ENCODE peak calls at places on chromosomes 5 and 9, in five cellular contexts. P, W, G, D and F are unnamed samples.

GRCh38 chr9:133701321-133701980 is 36.7 kb downstream of the SARDH start:
- DNase-seq in P (no peak), W (no peak), G (no peak), D (no peak), F (no peak)

GRCh38 chr9:92183449-92183848 is 68.2 kb upstream of the SPTLC1 start:
- DNase-seq in P (no peak), W (no peak), G (peak; percentile 40), D (no peak), F (no peak)

GRCh38 chr5:8394965-8395364 is 526.0 kb downstream of the MTRR start:
- DNase-seq in P (peak; percentile 67), W (no peak), G (no peak), D (no peak), F (no peak)

GRCh38 chr9:120708526-120709224 is 5.6 kb downstream of the MEGF9 start:
- DNase-seq in P (no peak), W (no peak), G (no peak), D (no peak), F (no peak)

GRCh38 chr5:83914662-83915418 is 194.2 kb upstream of the HAPLN1 start:
- DNase-seq in P (no peak), W (no peak), G (no peak), D (no peak), F (no peak)

GRCh38 chr9:132637351-132637750 is 32.4 kb downstream of the DDX31 start:
- DNase-seq in P (no peak), W (no peak), G (no peak), D (no peak), F (no peak)

GRCh38 chr9:135692410-135692809 is 6.9 kb downstream of the SOHLH1 start:
- DNase-seq in P (no peak), W (no peak), G (peak; percentile 28), D (no peak), F (no peak)

GRCh38 chr9:117916291-117916690 is 212.1 kb downstream of the TLR4 start:
- DNase-seq in P (peak; percentile 11), W (no peak), G (no peak), D (no peak), F (no peak)

GRCh38 chr5:157370967-157371366 is 89.0 kb upstream of the NIPAL4 start:
- DNase-seq in P (peak; percentile 55), W (no peak), G (no peak), D (no peak), F (no peak)

GRCh38 chr5:152824316-152824715 is 419.2 kb upstream of the NMUR2 start:
- DNase-seq in P (no peak), W (no peak), G (no peak), D (no peak), F (no peak)

GRCh38 chr5:159616967-159617366 is 286.7 kb upstream of the IL12B start:
- DNase-seq in P (no peak), W (no peak), G (no peak), D (no peak), F (no peak)

GRCh38 chr9:16782490-16782889 is 88.0 kb downstream of the BNC2 start:
- DNase-seq in P (no peak), W (no peak), G (no peak), D (no peak), F (no peak)

GRCh38 chr5:152542741-152543140 is 137.7 kb upstream of the NMUR2 start:
- DNase-seq in P (peak; percentile 80), W (no peak), G (no peak), D (no peak), F (no peak)

GRCh38 chr5:26940981-26941380 is 97.4 kb downstream of the CDH9 start:
- DNase-seq in P (no peak), W (no peak), G (no peak), D (no peak), F (no peak)

GRCh38 chr9:93061260-93061751 is 2.8 kb downstream of the SUSD3 start:
- DNase-seq in P (no peak), W (no peak), G (no peak), D (no peak), F (no peak)

GRCh38 chr9:85688361-85688760 is 53.4 kb downstream of the AGTPBP1 start:
- DNase-seq in P (no peak), W (no peak), G (no peak), D (no peak), F (no peak)

GRCh38 chr5:141960449-141961323 is 2.7 kb upstream of the PCDH12 start:
- DNase-seq in P (peak; percentile 92), W (peak; percentile 79), G (peak; percentile 83), D (peak; percentile 64), F (peak; percentile 92)

GRCh38 chr5:4873656-4874055 is 266.5 kb upstream of the ADAMTS16 start:
- DNase-seq in P (no peak), W (no peak), G (no peak), D (no peak), F (no peak)

GRCh38 chr5:176653986-176654385 is 6.7 kb downstream of the TSPAN17 start:
- DNase-seq in P (no peak), W (no peak), G (no peak), D (no peak), F (no peak)

GRCh38 chr9:136958898-136959850 is 7.1 kb downstream of the LCN12 start:
- DNase-seq in P (no peak), W (no peak), G (no peak), D (no peak), F (no peak)

GRCh38 chr5:40988761-40989510 is 79.6 kb downstream of the C7 start:
- DNase-seq in P (peak; percentile 3), W (peak; percentile 15), G (no peak), D (no peak), F (no peak)

GRCh38 chr5:122099060-122099790 is 21.2 kb upstream of the LOX start:
- DNase-seq in P (no peak), W (no peak), G (peak; percentile 10), D (no peak), F (peak; percentile 47)

GRCh38 chr5:127088226-127088625 is 14.9 kb upstream of the C5orf63 start:
- DNase-seq in P (no peak), W (no peak), G (no peak), D (no peak), F (peak; percentile 41)

DNA sequence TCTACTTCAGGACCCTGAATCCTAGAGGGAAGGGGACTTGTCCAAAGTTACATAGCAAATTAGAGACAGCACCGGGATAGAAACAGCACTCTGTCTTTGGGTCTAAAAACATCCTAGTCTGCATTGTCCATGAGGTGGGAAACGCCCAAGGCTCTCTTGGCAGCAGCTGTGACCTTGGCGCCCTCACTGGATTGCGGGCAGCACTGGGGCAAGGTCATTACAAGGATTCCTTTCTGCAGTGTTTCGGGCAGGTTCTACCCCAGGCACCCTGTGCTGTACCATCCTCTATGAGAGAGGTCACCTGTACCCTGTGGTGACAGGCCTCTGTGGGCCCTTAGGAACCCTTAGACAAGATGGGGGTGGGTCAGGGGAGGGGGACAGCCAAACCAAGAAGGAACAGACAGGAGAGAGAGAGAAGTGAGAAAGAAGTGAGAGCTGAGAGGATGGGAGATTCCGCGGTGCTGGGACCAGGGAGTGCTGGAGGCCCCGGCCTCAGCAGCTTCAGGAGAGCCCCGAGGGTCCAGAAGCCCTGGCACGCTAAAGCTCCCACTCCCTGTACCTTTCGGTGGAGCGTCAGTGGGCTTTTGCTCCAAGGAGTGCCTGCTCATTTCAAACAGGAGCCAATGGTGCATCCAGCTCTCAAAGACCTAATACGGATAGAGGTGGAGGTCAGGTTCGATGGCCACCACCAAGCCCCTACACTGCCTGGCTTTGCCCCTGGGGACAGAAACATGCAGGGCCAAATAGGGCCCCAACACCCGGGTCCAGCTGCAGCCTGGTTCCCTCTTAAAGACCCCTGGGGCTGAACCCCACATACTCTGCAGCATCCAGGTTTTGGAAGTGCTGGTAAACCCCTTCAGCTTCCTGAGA is 8.4 kb downstream of the CD74 start:
- DNase-seq in P (no peak), W (no peak), G (no peak), D (no peak), F (no peak)
- TF ChIP-seq JUNB in P (no peak), W (no peak), G (no peak), D (no peak), F (no peak)

GRCh38 chr9:115594551-115594950 is 476.6 kb upstream of the TNC start:
- DNase-seq in P (no peak), W (no peak), G (no peak), D (no peak), F (no peak)

GRCh38 chr9:115597330-115597729 is 479.4 kb upstream of the TNC start:
- DNase-seq in P (no peak), W (no peak), G (no peak), D (no peak), F (no peak)

GRCh38 chr9:115593587-115594091 is 475.7 kb upstream of the TNC start:
- DNase-seq in P (peak; percentile 79), W (peak; percentile 4), G (peak; percentile 28), D (no peak), F (peak; percentile 51)

GRCh38 chr9:115596743-115597080 is 478.8 kb upstream of the TNC start:
- DNase-seq in P (no peak), W (no peak), G (no peak), D (no peak), F (no peak)

DNA sequence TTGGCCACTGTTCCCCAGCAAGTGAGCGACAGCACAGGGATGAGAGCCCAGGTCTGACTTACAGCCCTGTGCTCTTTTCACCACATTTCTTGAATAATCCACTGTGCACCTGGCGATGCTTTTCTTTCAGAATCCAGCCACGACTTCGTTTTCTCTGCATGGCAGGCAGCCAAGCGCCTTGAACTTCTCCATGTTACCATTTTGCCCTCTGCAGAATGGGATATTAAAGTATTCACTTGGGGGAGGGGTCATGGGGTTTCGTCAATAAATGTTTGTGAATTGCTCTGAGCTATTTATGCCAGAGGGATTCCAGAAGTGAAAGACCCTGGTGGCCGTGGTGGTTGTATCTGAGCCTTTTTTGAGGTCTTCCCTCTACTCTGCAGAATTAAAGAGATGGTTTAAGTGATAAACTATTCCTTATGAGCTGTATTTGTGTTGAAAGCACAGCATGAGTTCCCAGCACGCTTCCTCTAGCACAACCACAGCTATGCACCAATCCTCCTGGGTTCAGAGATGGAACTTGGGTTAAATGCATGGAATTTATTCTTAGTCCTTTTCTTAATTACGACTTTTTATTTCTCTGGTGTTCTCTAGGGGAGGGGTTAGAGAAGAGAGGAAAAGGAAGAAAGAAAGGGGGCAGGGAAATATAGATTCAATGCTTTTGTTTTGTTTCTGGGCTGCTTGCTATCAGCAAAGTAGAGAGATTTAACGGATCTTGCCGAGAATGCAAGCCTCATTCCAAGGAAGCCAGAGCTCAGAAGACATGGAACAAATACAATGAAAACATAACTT is 478.2 kb upstream of the TNC start:
- DNase-seq in P (peak; percentile 16), W (no peak), G (no peak), D (no peak), F (no peak)
- H3K4me3 ChIP-seq in P (no peak overlapping the region), W (no peak overlapping the region), G (no peak overlapping the region), D (no peak overlapping the region), F (no peak overlapping the region)

GRCh38 chr5:59746261-59746765 is 147.2 kb downstream of the PDE4D start:
- DNase-seq in P (no peak), W (no peak), G (no peak), D (no peak), F (peak; percentile 94)
- TF ChIP-seq JUNB in P (no peak), W (no peak), G (no peak), D (no peak), F (no peak)

DNA sequence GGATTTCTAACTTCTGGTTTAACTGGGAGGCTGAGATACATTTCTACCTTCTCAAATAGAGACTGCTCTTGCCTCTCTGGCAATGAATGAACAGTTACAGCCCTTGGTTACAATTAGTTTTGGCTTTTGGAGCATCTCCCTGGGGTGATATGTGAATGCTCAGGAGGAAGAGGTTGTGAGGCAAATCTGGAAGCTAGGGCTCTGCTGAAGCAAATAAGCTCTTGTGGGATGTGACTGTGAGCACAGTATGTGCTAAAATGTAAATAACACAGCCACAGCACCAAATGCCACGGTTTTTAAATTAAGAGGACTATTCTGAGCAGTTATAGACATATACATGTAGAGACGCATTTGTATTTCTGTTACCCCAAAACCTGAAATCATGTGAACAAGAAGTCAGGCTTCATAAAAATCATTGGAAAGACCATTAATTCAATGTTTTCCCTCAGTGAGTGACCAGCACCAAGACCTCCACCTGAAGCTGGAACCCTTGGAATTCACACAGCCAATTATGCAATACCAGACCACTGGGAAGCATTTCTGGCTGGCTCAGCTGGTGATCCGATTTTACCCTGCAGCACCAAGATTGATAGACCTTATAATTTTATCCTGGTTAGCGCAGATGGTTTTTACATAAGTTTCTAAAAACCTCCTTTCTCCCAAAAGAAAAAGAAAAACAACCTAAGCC is 3.0 kb upstream of the SLC44A1 start:
- DNase-seq in P (peak; percentile 37), W (no peak), G (no peak), D (no peak), F (no peak)
- H3K4me3 ChIP-seq in P (peak overlapping the region; percentile 84), W (no peak overlapping the region), G (no peak overlapping the region), D (no peak overlapping the region), F (no peak overlapping the region)